ENCODE peak calls at places on chromosomes 7 and 10, in eight cellular contexts. E, S, T, N, M, F, A and W are unnamed samples.

GRCh38 chr7:99997545-99998137 is 17.8 kb upstream of the ZKSCAN1 start:
- DNase-seq in E (peak), S (no peak), T (no peak), N (no peak), M (peak), F (no peak), A (peak), W (no peak)

GRCh38 chr10:75234017-75234682 is 1.6 kb downstream of the COMTD1 start:
- DNase-seq in E (peak), S (peak), T (peak), N (peak), M (peak), F (peak), A (peak), W (peak)

GRCh38 chr7:41979834-41980307 is 257.1 kb downstream of the GLI3 start:
- DNase-seq in E (no peak), S (peak), T (peak), N (no peak), M (no peak), F (peak), A (no peak), W (no peak)

GRCh38 chr10:43408710-43409384 is at the start of gene HNRNPF:
- DNase-seq in E (peak), S (peak), T (peak), N (peak), M (peak), F (peak), A (peak), W (peak)

GRCh38 chr7:5525271-5526189 is 101.9 kb upstream of the TNRC18 start:
- DNase-seq in E (no peak), S (peak), T (peak), N (peak), M (peak), F (no peak), A (no peak), W (peak)

GRCh38 chr7:127920787-127921438 is 110.3 kb downstream of the LRRC4 start:
- DNase-seq in E (no peak), S (peak), T (no peak), N (no peak), M (no peak), F (no peak), A (no peak), W (peak)

GRCh38 chr7:65477326-65477725 is 103.7 kb downstream of the ZNF92 start:
- DNase-seq in E (no peak), S (peak), T (no peak), N (peak), M (no peak), F (peak), A (no peak), W (peak)

GRCh38 chr10:24869354-24870016 is 82.9 kb downstream of the PRTFDC1 start:
- DNase-seq in E (no peak), S (peak), T (no peak), N (no peak), M (no peak), F (no peak), A (no peak), W (peak)

GRCh38 chr7:5699951-5700384 is 81.5 kb downstream of the RNF216 start:
- DNase-seq in E (peak), S (no peak), T (no peak), N (no peak), M (peak), F (no peak), A (peak), W (no peak)

GRCh38 chr10:5614081-5614721 is 52.2 kb downstream of the ASB13 start:
- DNase-seq in E (no peak), S (no peak), T (no peak), N (no peak), M (no peak), F (no peak), A (no peak), W (no peak)

GRCh38 chr10:24912214-24912613 is 40.2 kb downstream of the PRTFDC1 start:
- DNase-seq in E (no peak), S (peak), T (peak), N (no peak), M (no peak), F (no peak), A (no peak), W (peak)

GRCh38 chr7:146090023-146090645 is 26.5 kb upstream of the CNTNAP2 start:
- DNase-seq in E (no peak), S (peak), T (peak), N (no peak), M (no peak), F (peak), A (peak), W (peak)

GRCh38 chr7:21758286-21758685 is 187.4 kb downstream of the CDCA7L start:
- DNase-seq in E (no peak), S (no peak), T (no peak), N (no peak), M (no peak), F (no peak), A (no peak), W (no peak)

GRCh38 chr7:132298782-132299181 is 277.5 kb downstream of the PLXNA4 start:
- DNase-seq in E (no peak), S (peak), T (no peak), N (peak), M (no peak), F (no peak), A (no peak), W (peak)

GRCh38 chr10:71840177-71840711 is 10.8 kb downstream of the PSAP start:
- DNase-seq in E (no peak), S (peak), T (peak), N (peak), M (no peak), F (peak), A (peak), W (peak)

GRCh38 chr7:146772581-146772980 is 656.0 kb downstream of the CNTNAP2 start:
- DNase-seq in E (no peak), S (no peak), T (peak), N (peak), M (no peak), F (peak), A (no peak), W (no peak)

GRCh38 chr10:77398558-77398957 is 239.1 kb downstream of the KCNMA1 start:
- DNase-seq in E (no peak), S (no peak), T (no peak), N (no peak), M (no peak), F (no peak), A (no peak), W (peak)

GRCh38 chr10:77371848-77372247 is 265.8 kb downstream of the KCNMA1 start:
- DNase-seq in E (no peak), S (no peak), T (no peak), N (no peak), M (no peak), F (no peak), A (no peak), W (no peak)

GRCh38 chr10:42488416-42488815 is 150.0 kb downstream of the ZNF33B start:
- DNase-seq in E (no peak), S (peak), T (no peak), N (peak), M (no peak), F (no peak), A (no peak), W (peak)

GRCh38 chr7:121994625-121995410 is 121.9 kb downstream of the PTPRZ1 start:
- DNase-seq in E (peak), S (peak), T (peak), N (peak), M (no peak), F (peak), A (peak), W (peak)

GRCh38 chr10:739403-739802 is 49.9 kb upstream of the DIP2C start:
- DNase-seq in E (no peak), S (no peak), T (no peak), N (no peak), M (no peak), F (no peak), A (no peak), W (no peak)

GRCh38 chr7:98162758-98163157 is 48.5 kb upstream of the BHLHA15 start:
- DNase-seq in E (no peak), S (no peak), T (no peak), N (no peak), M (no peak), F (no peak), A (no peak), W (no peak)

GRCh38 chr7:105759670-105760548 is 116.5 kb downstream of the ATXN7L1 start:
- DNase-seq in E (peak), S (peak), T (peak), N (no peak), M (no peak), F (peak), A (peak), W (peak)

GRCh38 chr10:20457656-20458055 is 439.5 kb downstream of the NEBL start:
- DNase-seq in E (no peak), S (no peak), T (no peak), N (no peak), M (no peak), F (no peak), A (no peak), W (no peak)

GRCh38 chr10:77105756-77106155 is 531.9 kb downstream of the KCNMA1 start:
- DNase-seq in E (no peak), S (no peak), T (no peak), N (no peak), M (no peak), F (no peak), A (no peak), W (no peak)

GRCh38 chr7:27064169-27064568 is 31.6 kb downstream of the HOXA1 start:
- DNase-seq in E (no peak), S (no peak), T (no peak), N (no peak), M (no peak), F (no peak), A (no peak), W (no peak)

GRCh38 chr7:107938448-107939250 is 47.7 kb downstream of the DLD start:
- DNase-seq in E (no peak), S (peak), T (no peak), N (no peak), M (no peak), F (no peak), A (no peak), W (no peak)

GRCh38 chr10:35585903-35586535 is 19.1 kb upstream of the GJD4 start:
- DNase-seq in E (no peak), S (no peak), T (no peak), N (no peak), M (no peak), F (no peak), A (no peak), W (no peak)

GRCh38 chr10:123269017-123269552 is 114.9 kb downstream of the BUB3 start:
- DNase-seq in E (no peak), S (no peak), T (no peak), N (no peak), M (no peak), F (no peak), A (no peak), W (no peak)